ENCODE peak calls at places on chromosomes 16 and 17, in four cellular contexts. J, I, D and F are unnamed samples.

GRCh38 chr17:49112936-49113335 is 19.6 kb upstream of the B4GALNT2 start:
- DNase-seq in D (no peak), I (no peak), J (no peak), F (no peak)

GRCh38 chr16:62036101-62036806 is at the start of gene CDH8:
- DNase-seq in D (no peak), I (no peak), J (no peak), F (no peak)

GRCh38 chr16:88686439-88687253 is at the start of gene SNAI3:
- DNase-seq in D (peak; percentile 70), J (peak; percentile 78), I (peak; percentile 96), F (no peak)

GRCh38 chr16:65845466-65846209 is 520.9 kb upstream of the CDH5 start:
- DNase-seq in J (peak; percentile 48), I (no peak), D (no peak), F (peak; percentile 7)

GRCh38 chr17:48570325-48571023 is 7.7 kb downstream of the HOXB4 start:
- DNase-seq in J (no peak), I (no peak), D (no peak), F (no peak)

GRCh38 chr17:53313746-53314145 is 509.0 kb upstream of the KIF2B start:
- DNase-seq in J (peak; percentile 1), D (no peak), I (no peak), F (peak; percentile 7)

GRCh38 chr17:4327638-4328037 is 38.8 kb downstream of the UBE2G1 start:
- DNase-seq in D (no peak), J (peak; percentile 76), I (no peak), F (peak; percentile 85)

GRCh38 chr17:80599546-80600305 is 55.1 kb downstream of the RPTOR start:
- DNase-seq in I (no peak), D (no peak), J (peak; percentile 12), F (no peak)

GRCh38 chr16:57187508-57187854 is 1.4 kb downstream of the RSPRY1 start:
- DNase-seq in I (no peak), D (no peak), J (peak; percentile 24), F (no peak)

GRCh38 chr17:5510776-5511175 is 24.4 kb downstream of the MIS12 start:
- DNase-seq in D (no peak), J (no peak), I (no peak), F (no peak)

GRCh38 chr17:52035336-52035915 is 123.1 kb downstream of the CA10 start:
- DNase-seq in D (no peak), I (no peak), J (no peak), F (no peak)

GRCh38 chr17:64196626-64197025 is 66.4 kb downstream of the TEX2 start:
- DNase-seq in I (no peak), J (peak; percentile 65), D (no peak), F (peak; percentile 77)

GRCh38 chr17:55641559-55642160 is 81.0 kb downstream of the TMEM100 start:
- DNase-seq in J (peak; percentile 78), D (peak; percentile 44), I (peak; percentile 74), F (peak; percentile 59)

GRCh38 chr16:9567674-9568073 is 476.2 kb downstream of the HAPSTR1 start:
- DNase-seq in J (no peak), I (no peak), D (no peak), F (no peak)

GRCh38 chr16:6300523-6300922 is 1032.1 kb upstream of the RBFOX1 start:
- DNase-seq in D (no peak), J (no peak), I (no peak), F (no peak)

GRCh38 chr17:35645923-35646322 is 58.8 kb downstream of the AP2B1 start:
- DNase-seq in D (no peak), J (no peak), I (no peak), F (peak; percentile 3)

GRCh38 chr16:69762843-69763556 is 868 bp downstream of the WWP2 start:
- DNase-seq in D (no peak), I (peak; percentile 63), J (no peak), F (peak; percentile 46)

GRCh38 chr16:55701442-55702319 is 45.9 kb downstream of the SLC6A2 start:
- DNase-seq in D (no peak), I (peak; percentile 67), J (peak; percentile 70), F (peak; percentile 33)

GRCh38 chr17:1584167-1584566 is 21.6 kb upstream of the PITPNA start:
- DNase-seq in D (no peak), I (no peak), J (no peak), F (no peak)

GRCh38 chr16:24309222-24309905 is 53.2 kb downstream of the CACNG3 start:
- DNase-seq in D (no peak), J (peak; percentile 98), I (peak; percentile 39), F (no peak)

GRCh38 chr17:39593371-39593770 is 14.3 kb downstream of the NEUROD2 start:
- DNase-seq in J (no peak), I (no peak), D (no peak), F (no peak)

GRCh38 chr17:43372273-43372911 is 26.4 kb upstream of the ARL4D start:
- DNase-seq in D (no peak), I (peak; percentile 51), J (no peak), F (no peak)

GRCh38 chr17:1331708-1332107 is 52.2 kb downstream of the TRARG1 start:
- DNase-seq in J (no peak), D (no peak), I (no peak), F (no peak)

DNA sequence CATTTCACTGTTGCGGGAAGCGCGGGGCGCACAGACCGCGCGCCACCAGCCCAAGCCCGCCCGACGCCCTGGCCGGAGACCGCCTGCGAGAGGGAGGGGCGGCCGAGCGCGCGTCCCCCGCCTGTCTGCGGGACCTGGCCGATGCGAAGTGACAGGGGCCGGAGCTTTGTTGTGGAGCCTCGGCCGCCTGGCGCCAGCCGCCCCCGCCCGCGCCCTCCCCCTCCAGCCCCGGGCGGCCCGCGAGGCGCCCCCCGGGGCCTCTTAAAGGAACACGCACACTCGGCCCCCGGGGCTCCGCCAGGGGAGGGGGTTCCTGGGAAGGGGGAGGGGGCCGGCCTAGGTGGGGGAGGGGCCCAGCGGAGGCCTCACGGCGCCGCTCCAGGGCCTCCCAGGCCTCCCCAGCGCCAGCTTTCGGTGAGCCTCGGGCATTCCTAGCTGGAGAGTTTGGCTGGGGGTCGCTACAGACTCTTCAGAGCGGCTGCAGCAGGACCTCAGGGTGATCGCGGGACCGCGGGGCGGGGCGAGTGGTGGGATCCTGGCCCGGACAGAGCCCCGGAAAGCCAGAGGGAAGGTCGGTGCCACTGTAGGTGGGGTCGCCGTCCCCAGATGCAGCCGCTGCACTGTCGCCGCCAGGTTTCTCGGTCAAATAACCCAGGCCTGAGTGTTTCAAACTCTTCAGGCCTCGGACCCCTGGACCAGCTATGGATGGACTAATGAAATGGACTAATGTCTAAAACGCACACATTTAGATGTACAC is 2.4 kb upstream of the TBX2 start:
- DNase-seq in J (no peak), I (no peak), D (no peak), F (no peak)
- TF ChIP-seq CTCF in J (no peak), I (no peak), D (no peak), F (peak; percentile 28)

GRCh38 chr17:29117440-29117753 is 62.8 kb downstream of the MYO18A start:
- DNase-seq in J (no peak), I (no peak), D (no peak), F (no peak)
- TF ChIP-seq CTCF in J (no peak), I (no peak), D (no peak), F (peak; percentile 77)

DNA sequence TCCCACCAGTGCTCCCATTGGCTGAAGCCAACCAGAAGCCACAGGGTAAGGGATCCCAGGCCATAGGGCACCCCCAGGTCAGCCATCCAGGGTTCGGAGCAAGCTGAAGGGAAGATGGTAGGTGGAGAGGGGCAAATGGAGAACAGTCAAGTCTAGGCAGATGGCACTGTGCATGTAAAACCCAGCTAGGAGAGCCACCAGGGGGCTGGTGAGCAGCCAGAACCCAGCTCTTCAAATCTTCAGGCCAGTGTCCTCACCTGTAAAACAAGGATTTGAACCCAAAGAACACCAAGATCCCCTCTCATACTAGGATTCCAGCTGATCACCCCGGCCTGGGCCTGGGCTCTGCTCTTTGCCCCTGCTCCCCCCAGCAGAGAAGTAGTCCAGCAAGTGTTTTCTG is 43.5 kb downstream of the GINS3 start:
- DNase-seq in D (no peak), J (no peak), I (no peak), F (no peak)
- TF ChIP-seq CTCF in D (no peak), J (no peak), I (peak; percentile 28), F (peak; percentile 28)

GRCh38 chr17:17503566-17504130 is 7.5 kb upstream of the RASD1 start:
- DNase-seq in I (no peak), D (no peak), J (no peak), F (no peak)

GRCh38 chr17:17499402-17500145 is 3.4 kb upstream of the RASD1 start:
- DNase-seq in D (no peak), J (no peak), I (no peak), F (no peak)

GRCh38 chr17:17502741-17503565 is 6.8 kb upstream of the RASD1 start:
- DNase-seq in J (no peak), D (no peak), I (no peak), F (no peak)

GRCh38 chr17:17498606-17499301 is 2.6 kb upstream of the RASD1 start:
- DNase-seq in I (no peak), D (no peak), J (no peak), F (no peak)

GRCh38 chr17:17500999-17501605 is 4.9 kb upstream of the RASD1 start:
- DNase-seq in D (no peak), J (no peak), I (no peak), F (no peak)
- TF ChIP-seq CTCF in D (no peak), J (no peak), I (no peak), F (no peak)

DNA sequence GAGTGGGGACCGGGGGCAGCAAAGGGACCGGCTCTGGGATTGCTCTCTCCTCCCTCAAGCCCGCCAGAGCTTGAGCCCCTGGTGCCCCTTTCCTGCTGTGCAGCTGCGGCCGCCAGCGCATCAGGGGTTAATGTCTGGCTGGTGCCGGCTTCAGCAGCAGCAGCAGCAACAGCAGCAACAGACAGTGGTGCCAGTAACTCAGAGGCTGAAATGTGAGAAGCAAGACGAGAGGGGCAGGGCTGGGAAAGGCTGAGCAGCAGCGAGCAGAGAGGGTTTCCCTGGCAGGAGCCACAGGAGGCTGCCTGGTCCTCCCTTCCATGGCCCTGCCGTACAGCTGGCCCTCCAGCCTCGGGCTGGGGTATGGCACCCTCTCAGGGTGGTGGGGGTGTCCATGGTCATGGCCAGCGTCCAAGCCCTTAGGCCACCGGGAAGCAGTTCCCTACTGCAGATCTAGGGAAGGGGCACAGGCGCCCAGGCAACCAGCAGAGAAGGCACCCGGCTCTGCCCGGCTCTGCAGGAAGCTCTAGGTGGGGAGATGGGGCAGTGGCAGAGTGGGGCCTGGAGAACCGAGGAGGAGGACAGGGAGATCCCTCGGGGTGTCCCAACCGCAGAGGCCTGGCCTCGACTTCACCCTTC is 21.1 kb upstream of the TFAP4 start:
- DNase-seq in J (peak; percentile 57), D (no peak), I (no peak), F (peak; percentile 71)
- TF ChIP-seq CTCF in J (no peak), D (no peak), I (no peak), F (no peak)

GRCh38 chr16:52184336-52184735 is 362.6 kb downstream of the TOX3 start:
- DNase-seq in J (no peak), I (no peak), D (no peak), F (no peak)
- TF ChIP-seq CTCF in J (no peak), I (no peak), D (no peak), F (no peak)

GRCh38 chr17:31415004-31415454 is 23.6 kb downstream of the RAB11FIP4 start:
- DNase-seq in J (no peak), I (peak; percentile 92), D (no peak), F (no peak)
- TF ChIP-seq CTCF in J (no peak), I (peak; percentile 46), D (no peak), F (no peak)

GRCh38 chr17:30117548-30118155 is 1.0 kb downstream of the NSRP1 start:
- DNase-seq in I (no peak), D (no peak), J (no peak), F (no peak)
- TF ChIP-seq CTCF in I (no peak), D (no peak), J (no peak), F (no peak)